ENCODE peak calls at places on chromosome 2, in eight cellular contexts. X is fibroblast of lung; Q is CD4-positive, alpha-beta memory T cell; Y is AG10803; L is astrocyte of the spinal cord; G is heart left ventricle; E is ovary; K is fibroblast of pulmonary artery. T is an unnamed sample.

GRCh38 chr2:165675551-165675968 is 118.5 kb downstream of the GALNT3 start:
- DNase-seq in Y (no peak), G (no peak), Q (no peak), X (no peak), L (peak), K (peak), E (no peak), T (no peak)

GRCh38 chr2:209960676-209961630 is 41.5 kb upstream of the RPE start:
- DNase-seq in E (no peak), Q (peak), X (peak), Y (peak), L (peak), G (peak), K (peak), T (no peak)

GRCh38 chr2:61620244-61621159 is 82.3 kb upstream of the XPO1 start:
- DNase-seq in K (peak), Q (no peak), Y (peak), X (peak), G (no peak), E (no peak), L (peak), T (peak)

GRCh38 chr2:54656863-54657262 is 66.6 kb upstream of the EML6 start:
- DNase-seq in Q (no peak), Y (no peak), K (no peak), X (no peak), L (no peak), G (no peak), E (no peak), T (no peak)

GRCh38 chr2:102771114-102771513 is 9.3 kb downstream of the TMEM182 start:
- DNase-seq in X (peak), Q (no peak), Y (no peak), G (no peak), K (no peak), L (peak), E (no peak), T (no peak)

GRCh38 chr2:197423307-197423706 is 11.5 kb downstream of the SF3B1 start:
- DNase-seq in Q (no peak), Y (no peak), L (no peak), E (no peak), G (no peak), K (no peak), X (no peak), T (no peak)

GRCh38 chr2:175926272-175926671 is 75.8 kb downstream of the LNPK start:
- DNase-seq in X (peak), E (no peak), G (no peak), Y (peak), Q (no peak), L (peak), K (no peak), T (no peak)

GRCh38 chr2:139622691-139623090 is 842.5 kb upstream of the NXPH2 start:
- DNase-seq in X (no peak), Q (no peak), L (no peak), Y (no peak), K (no peak), E (no peak), G (no peak), T (no peak)

GRCh38 chr2:127778447-127778846 is 32.5 kb downstream of the WDR33 start:
- DNase-seq in X (no peak), L (no peak), G (no peak), K (no peak), Q (no peak), Y (no peak), E (no peak), T (no peak)

GRCh38 chr2:221318751-221319150 is 253.4 kb downstream of the EPHA4 start:
- DNase-seq in Y (peak), Q (no peak), L (no peak), G (no peak), K (no peak), X (no peak), E (no peak), T (no peak)

DNA sequence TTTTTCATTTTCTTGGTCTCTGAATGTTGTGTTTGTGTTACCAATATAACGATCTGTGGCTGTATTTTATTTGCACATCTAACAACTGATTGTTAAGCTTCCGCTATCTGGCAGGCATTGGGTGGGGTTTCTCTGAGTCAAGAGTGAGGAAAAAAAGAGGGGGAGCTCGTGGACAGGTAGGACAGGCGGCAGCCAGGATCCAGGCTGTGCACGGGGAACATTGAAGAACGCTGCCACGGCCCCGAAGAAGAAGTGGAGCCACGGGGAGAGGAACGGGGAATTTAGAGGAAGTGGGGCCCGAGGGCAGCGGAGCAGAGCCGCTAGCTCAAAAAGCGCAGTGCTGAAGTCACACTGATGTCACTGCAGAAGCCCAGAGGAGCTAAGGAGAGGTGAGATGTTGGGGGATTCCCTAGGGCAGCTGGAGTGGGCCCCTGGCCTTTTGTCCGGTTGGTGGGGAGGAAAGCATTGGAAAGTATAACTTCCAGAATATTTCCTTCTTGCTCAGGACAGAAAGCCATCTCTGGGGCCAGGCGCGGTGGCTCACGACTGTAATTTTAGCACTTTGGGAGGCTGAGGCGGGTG is 20.9 kb upstream of the DNMT3A start:
- DNase-seq in Y (no peak), K (no peak), Q (peak), G (peak), X (no peak), E (no peak), L (no peak), T (peak)
- H3K4me3 ChIP-seq in Y (peak), K (peak), Q (peak), G (peak), X (peak), E (peak), L (no peak), T (peak)

DNA sequence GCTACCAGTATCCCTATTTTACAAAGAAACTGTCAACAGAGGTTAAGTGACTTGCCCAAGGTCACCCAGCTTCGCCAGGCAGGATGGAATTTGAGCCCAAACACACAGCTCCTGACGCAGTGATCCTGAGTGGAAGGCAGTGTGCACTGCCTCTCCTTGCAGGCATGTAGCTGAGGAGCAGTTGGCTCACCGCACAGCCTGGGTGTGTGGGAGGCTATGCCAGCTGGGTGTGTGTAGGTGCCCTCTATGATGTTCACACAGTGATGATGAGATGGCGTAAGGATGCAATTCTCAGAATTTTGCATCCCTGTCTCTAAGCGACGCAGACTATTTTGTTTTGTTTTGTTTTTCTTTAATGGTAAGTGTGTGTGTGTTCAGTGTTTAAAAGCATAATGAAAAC is 603.9 kb upstream of the RAB6C start:
- DNase-seq in Y (no peak), Q (no peak), K (no peak), G (no peak), X (no peak), E (no peak), L (no peak), T (no peak)
- H3K4me3 ChIP-seq in Y (no peak), Q (no peak), K (no peak), G (no peak), X (no peak), E (no peak), L (no peak), T (no peak)

GRCh38 chr2:84855730-84856129 is 25.2 kb downstream of the TRABD2A start:
- DNase-seq in G (no peak), L (no peak), X (no peak), Y (no peak), E (no peak), K (no peak), Q (no peak), T (no peak)
- H3K4me3 ChIP-seq in G (no peak), L (no peak), X (no peak), Y (no peak), E (no peak), K (no peak), Q (no peak), T (no peak)

DNA sequence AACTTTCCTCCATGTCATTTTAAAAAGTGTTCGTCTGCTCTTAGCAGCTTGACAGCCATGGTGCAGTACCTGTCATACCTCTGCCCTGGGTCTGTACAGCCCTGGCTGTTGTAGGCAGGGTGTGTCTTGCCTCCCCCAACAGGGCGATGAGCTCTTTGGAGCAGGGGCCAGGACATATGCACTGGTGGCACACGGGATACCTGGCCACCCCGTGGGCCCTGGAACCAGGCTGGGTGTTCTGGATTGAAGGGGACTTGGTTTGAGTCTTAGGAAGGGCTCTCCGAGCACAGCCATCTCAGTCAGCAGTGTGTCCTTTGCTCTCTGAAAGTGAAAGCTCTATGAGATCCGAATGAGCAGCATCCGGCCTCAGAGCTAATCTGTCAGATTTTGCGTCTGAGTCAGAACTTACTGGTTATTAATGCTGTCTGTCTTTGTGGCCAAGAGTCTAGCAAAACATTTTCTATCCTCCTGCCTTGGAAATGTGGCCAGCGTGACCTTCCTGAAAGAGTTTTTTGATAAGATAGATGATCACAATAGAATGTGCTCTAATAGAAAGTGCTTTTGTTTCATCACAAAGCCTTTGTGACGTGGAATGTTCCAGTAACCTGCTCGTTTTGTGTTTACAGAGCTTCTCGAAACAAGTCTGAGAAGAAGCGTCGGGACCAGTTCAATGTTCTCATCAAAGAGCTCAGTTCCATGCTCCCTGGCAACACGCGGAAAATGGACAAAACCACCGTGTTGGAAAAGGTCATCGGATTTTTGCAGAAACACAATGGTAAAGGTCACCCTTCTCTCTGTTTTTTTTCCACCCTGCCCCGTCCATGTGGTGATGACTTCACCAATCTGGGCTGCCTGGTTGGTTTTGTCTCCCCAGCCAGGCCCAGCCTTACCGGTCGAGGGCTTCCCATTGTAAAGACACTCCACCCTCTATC is 77.3 kb upstream of the RPL31 start:
- DNase-seq in X (peak), E (no peak), L (peak), Y (peak), K (peak), Q (peak), G (no peak), T (no peak)
- H3K4me3 ChIP-seq in X (peak), E (peak), L (no peak), Y (peak), K (peak), Q (no peak), G (peak), T (no peak)

T was measured in HL-60.